ENCODE peak calls at places on chromosomes 7 and 10, in four cellular contexts. One of them, this sample, is unnamed.

GRCh38 chr7:128914566-128915151 is 4.2 kb upstream of the KCP start:
- DNase-seq in WERI-Rb-1: no peak
- DNase-seq in H9: peak
- DNase-seq in aorta: no peak
- DNase-seq in this sample: no peak

GRCh38 chr10:86673216-86673826 is 5.0 kb downstream of the LDB3 start:
- DNase-seq in aorta: no peak
- DNase-seq in H9: no peak
- DNase-seq in WERI-Rb-1: peak
- DNase-seq in this sample: no peak

GRCh38 chr7:9231683-9232082 is 798.3 kb downstream of the NXPH1 start:
- DNase-seq in H9: no peak
- DNase-seq in WERI-Rb-1: peak
- DNase-seq in aorta: no peak
- DNase-seq in this sample: no peak

GRCh38 chr7:18037609-18038008 is 10.0 kb upstream of the PRPS1L1 start:
- DNase-seq in aorta: no peak
- DNase-seq in H9: no peak
- DNase-seq in WERI-Rb-1: no peak
- DNase-seq in this sample: no peak

GRCh38 chr10:93064874-93065660 is 4.5 kb downstream of the CYP26C1 start:
- DNase-seq in WERI-Rb-1: no peak
- DNase-seq in H9: no peak
- DNase-seq in aorta: no peak
- DNase-seq in this sample: no peak

GRCh38 chr7:276230-276835 is 13.6 kb upstream of the FOXL3 start:
- DNase-seq in aorta: no peak
- DNase-seq in H9: no peak
- DNase-seq in WERI-Rb-1: no peak
- DNase-seq in this sample: no peak

GRCh38 chr10:6678211-6678803 is 98.2 kb upstream of the PRKCQ start:
- DNase-seq in aorta: peak
- DNase-seq in H9: peak
- DNase-seq in WERI-Rb-1: peak
- DNase-seq in this sample: no peak

GRCh38 chr7:135385209-135385608 is 124.7 kb downstream of the CNOT4 start:
- DNase-seq in H9: no peak
- DNase-seq in aorta: no peak
- DNase-seq in WERI-Rb-1: no peak
- DNase-seq in this sample: no peak

GRCh38 chr10:5508161-5508604 is 8.8 kb upstream of the CALML5 start:
- DNase-seq in WERI-Rb-1: no peak
- DNase-seq in aorta: no peak
- DNase-seq in H9: no peak
- DNase-seq in this sample: no peak

GRCh38 chr7:39838326-39838725 is 111.7 kb upstream of the CDK13 start:
- DNase-seq in aorta: no peak
- DNase-seq in WERI-Rb-1: no peak
- DNase-seq in H9: no peak
- DNase-seq in this sample: no peak

GRCh38 chr10:113397031-113397430 is 155.8 kb upstream of the HABP2 start:
- DNase-seq in WERI-Rb-1: no peak
- DNase-seq in H9: no peak
- DNase-seq in aorta: no peak
- DNase-seq in this sample: no peak

GRCh38 chr10:34295142-34295548 is 520.0 kb downstream of the PARD3 start:
- DNase-seq in WERI-Rb-1: no peak
- DNase-seq in aorta: no peak
- DNase-seq in H9: no peak
- DNase-seq in this sample: no peak

GRCh38 chr10:59372543-59372942 is 10.2 kb upstream of the FAM13C start:
- DNase-seq in H9: no peak
- DNase-seq in aorta: no peak
- DNase-seq in WERI-Rb-1: no peak
- DNase-seq in this sample: no peak

GRCh38 chr7:33604015-33604414 is 301.3 kb upstream of the BMPER start:
- DNase-seq in aorta: no peak
- DNase-seq in WERI-Rb-1: no peak
- DNase-seq in H9: no peak
- DNase-seq in this sample: no peak

GRCh38 chr7:80151274-80151665 is 16.6 kb downstream of the GNAI1 start:
- DNase-seq in aorta: no peak
- DNase-seq in H9: no peak
- DNase-seq in WERI-Rb-1: no peak
- DNase-seq in this sample: no peak

GRCh38 chr7:66867198-66867790 is 53.7 kb upstream of the TMEM248 start:
- DNase-seq in H9: no peak
- DNase-seq in WERI-Rb-1: no peak
- DNase-seq in aorta: no peak
- DNase-seq in this sample: no peak

GRCh38 chr7:2937701-2938513 is 93.8 kb upstream of the GNA12 start:
- DNase-seq in aorta: peak
- DNase-seq in WERI-Rb-1: no peak
- DNase-seq in H9: peak
- DNase-seq in this sample: peak

GRCh38 chr7:92534572-92534971 is 6.0 kb downstream of the RBM48 start:
- DNase-seq in WERI-Rb-1: no peak
- DNase-seq in H9: no peak
- DNase-seq in aorta: no peak
- DNase-seq in this sample: no peak

GRCh38 chr10:88971668-88972067 is 18.9 kb upstream of the FAS start:
- DNase-seq in WERI-Rb-1: no peak
- DNase-seq in H9: no peak
- DNase-seq in aorta: no peak
- DNase-seq in this sample: no peak

GRCh38 chr7:121945849-121946238 is 72.9 kb downstream of the PTPRZ1 start:
- DNase-seq in WERI-Rb-1: no peak
- DNase-seq in aorta: no peak
- DNase-seq in H9: no peak
- DNase-seq in this sample: no peak
- H3K27ac ChIP-seq in WERI-Rb-1: no peak
- H3K27ac ChIP-seq in aorta: no peak
- H3K27ac ChIP-seq in H9: no peak
- H3K27ac ChIP-seq in this sample: no peak

GRCh38 chr7:6231184-6231583 is 41.2 kb downstream of the CYTH3 start:
- DNase-seq in H9: no peak
- DNase-seq in aorta: no peak
- DNase-seq in WERI-Rb-1: no peak
- DNase-seq in this sample: no peak

GRCh38 chr7:6227294-6227846 is 45.1 kb downstream of the CYTH3 start:
- DNase-seq in aorta: no peak
- DNase-seq in WERI-Rb-1: no peak
- DNase-seq in H9: no peak
- DNase-seq in this sample: no peak

GRCh38 chr7:6226194-6226799 is 46.1 kb downstream of the CYTH3 start:
- DNase-seq in WERI-Rb-1: no peak
- DNase-seq in H9: no peak
- DNase-seq in aorta: no peak
- DNase-seq in this sample: no peak

GRCh38 chr7:6228363-6228762 is 44.1 kb downstream of the CYTH3 start:
- DNase-seq in H9: no peak
- DNase-seq in aorta: no peak
- DNase-seq in WERI-Rb-1: no peak
- DNase-seq in this sample: no peak

GRCh38 chr7:6228865-6229264 is 43.6 kb downstream of the CYTH3 start:
- DNase-seq in aorta: no peak
- DNase-seq in WERI-Rb-1: no peak
- DNase-seq in H9: no peak
- DNase-seq in this sample: no peak
- H3K27ac ChIP-seq in aorta: no peak
- H3K27ac ChIP-seq in WERI-Rb-1: no peak
- H3K27ac ChIP-seq in H9: no peak
- H3K27ac ChIP-seq in this sample: peak

DNA sequence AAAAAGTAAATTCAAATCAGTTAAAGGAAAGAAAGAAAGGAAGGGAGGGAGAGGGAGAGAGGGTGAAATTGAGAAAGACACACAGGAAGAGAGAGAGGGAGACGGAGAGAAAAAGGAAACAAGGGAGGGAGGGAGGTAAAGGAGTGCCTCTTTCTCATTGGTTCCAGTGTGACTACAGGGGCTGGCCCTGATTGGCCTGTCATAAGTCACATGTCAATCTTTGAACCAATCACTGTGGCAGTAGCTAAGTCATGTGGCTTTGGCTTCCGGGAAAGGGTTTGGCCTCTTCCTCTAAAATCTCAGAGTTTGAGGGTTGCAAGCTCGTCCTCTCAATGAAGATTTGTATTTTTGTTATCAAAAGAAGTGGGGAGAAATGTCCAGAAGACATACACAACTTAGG is 150.2 kb downstream of the RAB11FIP2 start:
- DNase-seq in WERI-Rb-1: no peak
- DNase-seq in aorta: no peak
- DNase-seq in H9: no peak
- DNase-seq in this sample: no peak
- H3K27ac ChIP-seq in WERI-Rb-1: no peak
- H3K27ac ChIP-seq in aorta: no peak
- H3K27ac ChIP-seq in H9: no peak
- H3K27ac ChIP-seq in this sample: no peak

DNA sequence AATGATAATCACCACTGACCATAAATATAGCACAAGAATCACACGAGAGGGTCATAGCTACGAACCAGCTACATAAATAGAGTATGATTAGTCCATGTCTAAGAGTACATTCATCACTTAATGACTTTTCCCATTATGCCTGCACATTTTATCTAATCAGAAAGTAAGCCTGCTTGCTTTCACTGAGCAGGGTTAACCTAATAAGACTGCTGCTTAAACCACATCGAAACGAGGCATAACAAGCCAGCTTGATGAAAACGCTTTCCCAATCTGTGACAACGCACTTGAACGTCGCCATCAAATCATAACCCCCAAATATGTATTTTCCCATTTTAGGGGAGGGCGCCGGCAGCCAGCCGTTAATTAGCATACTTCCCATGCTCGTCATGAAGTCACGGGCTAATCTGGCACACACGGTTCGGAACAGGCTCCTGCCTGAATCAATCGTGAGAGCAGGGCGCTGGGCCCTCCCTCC is 71.5 kb downstream of the EBF3 start:
- DNase-seq in H9: no peak
- DNase-seq in aorta: no peak
- DNase-seq in WERI-Rb-1: peak
- DNase-seq in this sample: no peak
- H3K27ac ChIP-seq in H9: no peak
- H3K27ac ChIP-seq in aorta: no peak
- H3K27ac ChIP-seq in WERI-Rb-1: no peak
- H3K27ac ChIP-seq in this sample: no peak

GRCh38 chr7:112452102-112452888 is 2.0 kb downstream of the IFRD1 start:
- DNase-seq in WERI-Rb-1: no peak
- DNase-seq in aorta: peak
- DNase-seq in H9: peak
- DNase-seq in this sample: peak

GRCh38 chr7:112450807-112451661 is 774 bp downstream of the IFRD1 start:
- DNase-seq in aorta: peak
- DNase-seq in WERI-Rb-1: peak
- DNase-seq in H9: peak
- DNase-seq in this sample: peak

GRCh38 chr7:112449353-112449752 is 907 bp upstream of the IFRD1 start:
- DNase-seq in WERI-Rb-1: no peak
- DNase-seq in H9: no peak
- DNase-seq in aorta: peak
- DNase-seq in this sample: no peak

GRCh38 chr7:112449902-112450806 is at the start of gene IFRD1:
- DNase-seq in WERI-Rb-1: peak
- DNase-seq in H9: peak
- DNase-seq in aorta: peak
- DNase-seq in this sample: peak

DNA sequence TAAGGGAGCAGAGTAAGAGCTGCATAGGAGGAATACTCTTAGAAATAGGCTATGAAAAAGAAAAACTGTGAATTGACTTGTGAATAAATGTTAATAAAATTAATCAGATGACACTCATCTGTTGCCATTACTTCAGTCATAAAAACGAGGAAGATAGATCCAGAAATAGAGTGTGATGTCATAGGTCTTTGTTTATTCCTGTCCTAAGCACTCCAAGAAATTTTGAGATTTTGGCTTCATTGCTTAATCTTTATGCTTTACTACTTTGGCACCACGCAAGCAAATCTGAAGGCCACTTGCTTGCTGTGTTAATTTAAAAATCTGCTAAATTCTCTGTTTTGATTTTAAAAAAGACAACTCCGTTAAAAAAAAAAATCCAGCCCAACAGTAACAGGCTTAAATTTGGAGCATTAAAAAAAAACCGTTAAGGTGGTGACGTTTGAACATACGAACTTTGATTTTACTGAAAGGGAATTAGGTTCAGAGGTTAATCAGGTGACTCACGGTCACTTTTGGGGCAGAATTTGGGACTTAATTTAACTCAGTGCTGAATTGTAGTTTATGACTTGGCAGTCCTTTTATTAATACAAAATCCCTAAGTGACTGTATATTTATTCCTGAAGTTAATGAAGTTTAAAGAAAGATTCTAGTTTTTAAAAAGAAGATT is 3.4 kb downstream of the IFRD1 start:
- DNase-seq in H9: no peak
- DNase-seq in aorta: no peak
- DNase-seq in WERI-Rb-1: no peak
- DNase-seq in this sample: no peak
- H3K27ac ChIP-seq in H9: no peak
- H3K27ac ChIP-seq in aorta: no peak
- H3K27ac ChIP-seq in WERI-Rb-1: no peak
- H3K27ac ChIP-seq in this sample: peak

GRCh38 chr7:75762350-75762917 is 9.6 kb downstream of the CCL26 start:
- DNase-seq in H9: no peak
- DNase-seq in WERI-Rb-1: no peak
- DNase-seq in aorta: no peak
- DNase-seq in this sample: no peak
- H3K27ac ChIP-seq in H9: no peak
- H3K27ac ChIP-seq in WERI-Rb-1: no peak
- H3K27ac ChIP-seq in aorta: no peak
- H3K27ac ChIP-seq in this sample: no peak

DNA sequence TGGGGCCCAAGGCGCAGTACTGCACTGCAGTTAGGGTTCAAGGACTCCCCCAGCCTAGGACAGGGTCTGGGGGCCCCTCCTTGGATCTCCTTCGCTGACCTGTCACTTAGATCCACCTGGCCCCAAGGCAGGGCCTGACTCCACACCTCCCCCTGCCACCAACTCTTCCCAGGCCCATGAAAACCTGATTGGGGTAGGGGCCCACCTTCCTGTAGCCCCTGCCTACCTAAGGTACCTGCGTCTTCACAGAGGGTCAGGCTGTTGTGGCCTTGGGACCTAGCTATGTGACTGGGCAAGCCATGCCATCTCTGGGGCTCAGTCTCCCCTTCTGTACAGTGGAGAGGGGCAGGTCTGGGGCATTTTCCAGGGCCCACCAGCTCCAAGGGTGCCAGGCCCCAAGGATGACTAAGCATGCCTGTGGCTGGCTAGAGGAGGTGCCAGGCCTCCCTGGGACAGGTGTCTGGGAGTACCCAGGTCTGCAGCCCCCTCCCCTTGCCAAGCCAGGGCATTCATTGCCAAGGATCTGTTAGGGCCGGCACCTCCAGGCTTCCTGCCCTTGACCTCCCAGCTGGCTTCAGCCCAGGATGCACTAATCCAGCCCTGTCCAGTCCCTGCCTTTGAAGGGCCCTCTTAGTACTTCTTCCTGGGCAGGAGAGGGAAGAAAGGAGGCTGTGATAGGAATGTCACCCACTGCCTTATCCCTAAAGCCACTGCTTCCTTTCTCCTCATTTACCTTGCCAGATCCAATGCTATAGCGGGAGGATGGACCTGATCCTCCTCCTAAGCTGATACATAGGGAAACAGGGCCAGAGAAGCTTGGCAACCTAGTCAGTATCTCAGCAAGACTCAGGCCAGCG is 1.3 kb downstream of the LIMK1 start:
- DNase-seq in aorta: no peak
- DNase-seq in WERI-Rb-1: no peak
- DNase-seq in H9: peak
- DNase-seq in this sample: no peak
- H3K27ac ChIP-seq in aorta: no peak
- H3K27ac ChIP-seq in WERI-Rb-1: peak
- H3K27ac ChIP-seq in H9: no peak
- H3K27ac ChIP-seq in this sample: no peak

This sample was measured in lower lobe of right lung.